ENCODE peak calls at places on chromosomes 7 and 10, in seven cellular contexts. Z is endodermal cell, Y is GM23248, N is transverse colon, A is OCI-LY7, V is heart right ventricle, F is Peyer's patch. Q is an unnamed sample.
A peak's percentile ranks its signal among the peaks of the same experiment; 100 is the strongest.

GRCh38 chr10:82934429-82934828 is 1059.4 kb downstream of the NRG3 start:
- DNase-seq in Z (peak; percentile 54), Y (no peak), N (no peak), V (no peak), F (no peak), A (peak; percentile 4), Q (no peak)

GRCh38 chr10:86851329-86852207 is 95.1 kb downstream of the BMPR1A start:
- DNase-seq in A (no peak), V (peak; percentile 32), N (no peak), Y (peak; percentile 85), Z (no peak), F (no peak), Q (no peak)

GRCh38 chr10:52677087-52677486 is 95.5 kb downstream of the MBL2 start:
- DNase-seq in V (no peak), Y (peak; percentile 24), Z (no peak), N (no peak), F (no peak), A (no peak), Q (no peak)

GRCh38 chr7:77335581-77335980 is 80.6 kb downstream of the GSAP start:
- DNase-seq in N (no peak), Z (no peak), V (no peak), A (no peak), Y (peak; percentile 49), F (no peak), Q (no peak)

GRCh38 chr10:14604181-14605142 is 170.2 kb downstream of the FAM107B start:
- DNase-seq in N (peak; percentile 86), V (peak; percentile 79), Y (peak; percentile 90), F (peak; percentile 89), A (peak; percentile 88), Z (peak; percentile 76), Q (peak; percentile 95)

GRCh38 chr10:71770255-71770654 is 3.1 kb downstream of the VSIR start:
- DNase-seq in Y (peak; percentile 85), N (no peak), V (no peak), F (no peak), A (no peak), Z (no peak), Q (peak; percentile 56)

GRCh38 chr7:82319674-82320118 is 123.9 kb downstream of the CACNA2D1 start:
- DNase-seq in A (no peak), N (peak; percentile 30), V (peak; percentile 84), Z (no peak), F (peak; percentile 51), Y (peak; percentile 87), Q (peak; percentile 97)

GRCh38 chr10:29613791-29614190 is 21.0 kb downstream of the SVIL start:
- DNase-seq in Z (peak; percentile 5), Y (no peak), N (no peak), A (no peak), F (no peak), V (no peak), Q (no peak)

GRCh38 chr7:1931248-1931950 is 261.3 kb downstream of the ELFN1 start:
- DNase-seq in N (no peak), Z (no peak), F (no peak), Y (peak; percentile 12), V (no peak), A (no peak), Q (no peak)

GRCh38 chr7:111090834-111091233 is at the start of gene LRRN3:
- DNase-seq in Y (peak; percentile 30), A (no peak), F (peak; percentile 53), Z (peak; percentile 58), V (peak; percentile 44), N (no peak), Q (peak; percentile 53)

DNA sequence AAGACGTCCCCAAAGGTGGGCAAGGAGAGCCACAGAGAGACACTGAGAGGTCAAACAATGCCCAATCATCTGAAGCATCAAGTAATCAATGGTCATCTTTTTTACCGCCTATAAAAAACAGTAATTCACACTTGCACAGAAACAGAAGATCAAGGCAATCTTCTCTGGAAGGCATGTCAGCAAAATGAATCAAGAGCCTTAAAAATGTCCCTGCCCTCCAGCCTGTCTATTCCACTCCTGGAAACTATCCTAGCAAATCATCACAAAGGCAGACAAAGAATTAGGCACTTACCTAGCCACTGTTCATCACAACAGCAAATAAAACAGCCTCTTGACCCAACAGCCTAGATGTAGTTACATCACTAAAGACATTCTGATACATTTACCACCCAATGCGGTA is 48.9 kb downstream of the FAM53B start:
- DNase-seq in V (no peak), N (no peak), Y (no peak), Z (no peak), A (no peak), F (no peak), Q (no peak)
- H3K4me1 ChIP-seq in V (peaks cover 65% of the 10 kb centered on the region), N (no peaks in the 10 kb centered on the region), Y (no peaks in the 10 kb centered on the region), Z (no peaks in the 10 kb centered on the region), A (peaks cover 39% of the 10 kb centered on the region), F (peaks cover 33% of the 10 kb centered on the region), Q (peaks cover 49% of the 10 kb centered on the region)

GRCh38 chr10:48543445-48543844 is 61.4 kb downstream of the ARHGAP22 start:
- DNase-seq in V (no peak), Y (no peak), N (no peak), Z (peak; percentile 45), F (no peak), A (no peak), Q (no peak)
- H3K4me3 ChIP-seq in V (no peak overlapping the region), Y (no peak overlapping the region), N (no peak overlapping the region), Z (no peak overlapping the region), F (no peak overlapping the region), A (no peak overlapping the region), Q (no peak overlapping the region)

GRCh38 chr7:73628504-73628903 is 4.2 kb upstream of the MLXIPL start:
- DNase-seq in F (no peak), Y (no peak), N (no peak), V (no peak), Z (no peak), A (no peak), Q (no peak)
- H3K4me1 ChIP-seq in F (no peaks in the 10 kb centered on the region), Y (no peaks in the 10 kb centered on the region), N (peaks cover 6% of the 10 kb centered on the region), V (peaks cover 5% of the 10 kb centered on the region), Z (peaks cover under 1% of the 10 kb centered on the region), A (no peaks in the 10 kb centered on the region), Q (no peaks in the 10 kb centered on the region)

GRCh38 chr7:130909881-130910672 is 176.1 kb upstream of the KLF14 start:
- DNase-seq in Y (peak; percentile 79), Z (no peak), N (no peak), A (no peak), F (no peak), V (no peak), Q (no peak)
- H3K4me3 ChIP-seq in Y (peak overlapping the region; percentile 99), Z (no peak overlapping the region), N (peak overlapping the region; percentile 53), A (no peak overlapping the region), F (peak overlapping the region; percentile 51), V (no peak overlapping the region), Q (no peak overlapping the region)

GRCh38 chr10:114508376-114508775 is 104.1 kb upstream of the AFAP1L2 start:
- DNase-seq in Y (no peak), A (no peak), Z (no peak), N (no peak), F (no peak), V (no peak), Q (peak; percentile 67)
- H3K4me1 ChIP-seq in Y (peaks cover 6% of the 10 kb centered on the region), A (peaks cover 50% of the 10 kb centered on the region), Z (peaks cover 12% of the 10 kb centered on the region), N (peaks cover 23% of the 10 kb centered on the region), F (peaks cover 4% of the 10 kb centered on the region), V (peaks cover 52% of the 10 kb centered on the region), Q (peaks cover 18% of the 10 kb centered on the region)

GRCh38 chr7:36348256-36348655 is 41.4 kb upstream of the ANLN start:
- DNase-seq in Y (peak; percentile 15), A (no peak), F (no peak), N (no peak), V (no peak), Z (no peak), Q (no peak)

GRCh38 chr7:36348771-36349170 is 40.9 kb upstream of the ANLN start:
- DNase-seq in V (no peak), A (no peak), Z (no peak), N (no peak), Y (no peak), F (no peak), Q (no peak)

GRCh38 chr7:36344618-36345017 is 45.0 kb upstream of the ANLN start:
- DNase-seq in N (no peak), A (no peak), Z (no peak), F (no peak), V (no peak), Y (no peak), Q (no peak)

GRCh38 chr7:36343548-36343947 is 46.1 kb upstream of the ANLN start:
- DNase-seq in V (no peak), Y (no peak), F (no peak), Z (no peak), A (no peak), N (no peak), Q (no peak)

DNA sequence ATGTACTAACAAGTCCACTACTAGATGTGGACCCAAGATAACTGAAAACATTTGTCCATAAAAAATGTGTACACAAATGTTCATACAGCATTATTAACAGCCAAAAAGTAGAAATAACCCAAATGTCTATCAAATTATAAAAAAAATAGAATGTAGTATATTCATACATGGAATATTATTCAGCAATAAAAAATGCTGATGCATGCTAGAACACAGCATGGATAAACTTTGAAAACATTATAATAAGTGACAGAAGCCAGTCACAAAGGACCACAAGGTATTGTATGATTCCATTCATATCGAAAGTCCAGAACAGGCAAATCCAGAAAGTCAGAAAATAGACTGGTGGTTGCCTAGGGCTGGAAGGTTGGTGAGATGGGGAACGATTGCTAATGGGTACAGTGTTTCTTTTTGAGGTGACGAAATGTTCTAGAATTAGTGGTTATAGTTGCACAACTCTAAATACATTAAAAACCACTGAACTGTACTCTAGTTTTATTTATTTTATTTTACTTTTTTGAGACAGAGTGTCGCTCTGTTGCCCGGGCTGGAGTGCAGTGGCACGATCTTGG is 43.3 kb upstream of the ANLN start:
- DNase-seq in Z (no peak), N (no peak), F (no peak), Y (no peak), A (no peak), V (no peak), Q (no peak)
- H3K4me3 ChIP-seq in Z (no peak overlapping the region), N (no peak overlapping the region), F (no peak overlapping the region), Y (no peak overlapping the region), A (no peak overlapping the region), V (no peak overlapping the region), Q (no peak overlapping the region)

Q was measured in right cardiac atrium.